ENCODE peak calls at places on chromosomes 16 and 17, in eight cellular contexts. One of them, this sample, is unnamed.

GRCh38 chr17:78117027-78117981 is 11.3 kb downstream of the TMC6 start:
- DNase-seq in OCI-LY7: peak
- DNase-seq in H1: no peak
- DNase-seq in GM23248: no peak
- DNase-seq in mammary epithelial cell: no peak
- DNase-seq in endothelial cell of umbilical vein: no peak
- DNase-seq in neural progenitor cell: peak
- DNase-seq in mesendoderm: no peak
- DNase-seq in this sample: no peak

GRCh38 chr16:1357906-1358566 is 6.3 kb downstream of the GNPTG start:
- DNase-seq in mesendoderm: no peak
- DNase-seq in OCI-LY7: no peak
- DNase-seq in mammary epithelial cell: no peak
- DNase-seq in endothelial cell of umbilical vein: no peak
- DNase-seq in GM23248: peak
- DNase-seq in neural progenitor cell: no peak
- DNase-seq in H1: no peak
- DNase-seq in this sample: no peak

GRCh38 chr16:12439443-12440232 is 364.0 kb downstream of the CPPED1 start:
- DNase-seq in OCI-LY7: no peak
- DNase-seq in H1: no peak
- DNase-seq in mesendoderm: no peak
- DNase-seq in mammary epithelial cell: no peak
- DNase-seq in endothelial cell of umbilical vein: no peak
- DNase-seq in GM23248: no peak
- DNase-seq in neural progenitor cell: no peak
- DNase-seq in this sample: no peak

GRCh38 chr16:4337540-4338088 is 13.5 kb downstream of the PAM16 start:
- DNase-seq in H1: no peak
- DNase-seq in mesendoderm: no peak
- DNase-seq in mammary epithelial cell: no peak
- DNase-seq in neural progenitor cell: no peak
- DNase-seq in GM23248: no peak
- DNase-seq in endothelial cell of umbilical vein: no peak
- DNase-seq in OCI-LY7: no peak
- DNase-seq in this sample: no peak

GRCh38 chr17:65723356-65723928 is 162.0 kb upstream of the AXIN2 start:
- DNase-seq in endothelial cell of umbilical vein: peak
- DNase-seq in GM23248: peak
- DNase-seq in neural progenitor cell: no peak
- DNase-seq in mesendoderm: no peak
- DNase-seq in OCI-LY7: no peak
- DNase-seq in mammary epithelial cell: no peak
- DNase-seq in H1: no peak
- DNase-seq in this sample: peak

GRCh38 chr17:78641666-78642065 is 64.5 kb upstream of the DNAH17 start:
- DNase-seq in GM23248: no peak
- DNase-seq in OCI-LY7: no peak
- DNase-seq in endothelial cell of umbilical vein: no peak
- DNase-seq in mammary epithelial cell: no peak
- DNase-seq in mesendoderm: no peak
- DNase-seq in neural progenitor cell: no peak
- DNase-seq in H1: no peak
- DNase-seq in this sample: no peak

GRCh38 chr17:39213852-39214251 is 11.9 kb downstream of the STAC2 start:
- DNase-seq in OCI-LY7: no peak
- DNase-seq in mammary epithelial cell: peak
- DNase-seq in endothelial cell of umbilical vein: no peak
- DNase-seq in neural progenitor cell: no peak
- DNase-seq in H1: no peak
- DNase-seq in mesendoderm: peak
- DNase-seq in GM23248: peak
- DNase-seq in this sample: peak

GRCh38 chr16:11254913-11255736 is 879 bp downstream of the SOCS1 start:
- DNase-seq in mesendoderm: no peak
- DNase-seq in GM23248: peak
- DNase-seq in H1: no peak
- DNase-seq in neural progenitor cell: peak
- DNase-seq in endothelial cell of umbilical vein: peak
- DNase-seq in mammary epithelial cell: peak
- DNase-seq in OCI-LY7: peak
- DNase-seq in this sample: peak

GRCh38 chr16:71845639-71846431 is at the start of gene ATXN1L:
- DNase-seq in mesendoderm: peak
- DNase-seq in mammary epithelial cell: peak
- DNase-seq in neural progenitor cell: peak
- DNase-seq in endothelial cell of umbilical vein: peak
- DNase-seq in GM23248: peak
- DNase-seq in OCI-LY7: peak
- DNase-seq in H1: peak
- DNase-seq in this sample: peak

GRCh38 chr16:12411521-12411920 is 392.2 kb downstream of the CPPED1 start:
- DNase-seq in H1: no peak
- DNase-seq in mesendoderm: no peak
- DNase-seq in endothelial cell of umbilical vein: no peak
- DNase-seq in GM23248: no peak
- DNase-seq in neural progenitor cell: no peak
- DNase-seq in mammary epithelial cell: no peak
- DNase-seq in OCI-LY7: no peak
- DNase-seq in this sample: no peak

GRCh38 chr16:53822936-53823529 is 119.1 kb downstream of the FTO start:
- DNase-seq in endothelial cell of umbilical vein: peak
- DNase-seq in GM23248: peak
- DNase-seq in OCI-LY7: peak
- DNase-seq in mesendoderm: no peak
- DNase-seq in H1: no peak
- DNase-seq in neural progenitor cell: no peak
- DNase-seq in mammary epithelial cell: peak
- DNase-seq in this sample: peak
- H3K4me2 ChIP-seq in endothelial cell of umbilical vein: no peak
- H3K4me2 ChIP-seq in GM23248: no peak
- H3K4me2 ChIP-seq in OCI-LY7: no peak
- H3K4me2 ChIP-seq in mesendoderm: no peak
- H3K4me2 ChIP-seq in H1: no peak
- H3K4me2 ChIP-seq in neural progenitor cell: no peak
- H3K4me2 ChIP-seq in mammary epithelial cell: no peak
- H3K4me2 ChIP-seq in this sample: no peak

GRCh38 chr17:28385037-28385797 is 13.7 kb downstream of the SARM1 start:
- DNase-seq in endothelial cell of umbilical vein: no peak
- DNase-seq in H1: no peak
- DNase-seq in OCI-LY7: no peak
- DNase-seq in mesendoderm: no peak
- DNase-seq in GM23248: no peak
- DNase-seq in mammary epithelial cell: no peak
- DNase-seq in neural progenitor cell: peak
- DNase-seq in this sample: no peak
- H3K4me2 ChIP-seq in endothelial cell of umbilical vein: peak
- H3K4me2 ChIP-seq in H1: peak
- H3K4me2 ChIP-seq in OCI-LY7: no peak
- H3K4me2 ChIP-seq in mesendoderm: peak
- H3K4me2 ChIP-seq in GM23248: no peak
- H3K4me2 ChIP-seq in mammary epithelial cell: no peak
- H3K4me2 ChIP-seq in neural progenitor cell: peak
- H3K4me2 ChIP-seq in this sample: no peak

DNA sequence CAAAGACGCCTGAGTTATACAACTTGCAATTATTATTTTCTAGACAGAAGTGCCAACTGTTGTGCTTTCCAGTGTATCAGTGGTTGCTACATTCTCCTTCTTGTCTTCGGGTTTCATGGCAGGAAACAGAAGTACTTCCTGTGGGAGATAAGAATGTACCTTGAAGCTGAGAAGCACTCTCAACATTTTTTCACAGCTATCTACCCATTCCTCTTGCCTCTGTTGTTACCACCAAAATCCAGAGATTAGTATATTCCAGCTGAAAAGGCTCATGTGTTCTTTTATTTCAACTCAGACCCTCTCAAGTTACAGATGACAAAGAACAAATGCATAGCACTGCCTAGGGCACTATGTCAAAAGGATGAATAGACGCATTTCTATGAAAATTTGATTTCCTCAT is 4.8 kb upstream of the ADAT1 start:
- DNase-seq in GM23248: no peak
- DNase-seq in OCI-LY7: no peak
- DNase-seq in mesendoderm: no peak
- DNase-seq in H1: no peak
- DNase-seq in endothelial cell of umbilical vein: peak
- DNase-seq in neural progenitor cell: no peak
- DNase-seq in mammary epithelial cell: no peak
- DNase-seq in this sample: peak
- H3K4me2 ChIP-seq in GM23248: no peak
- H3K4me2 ChIP-seq in OCI-LY7: no peak
- H3K4me2 ChIP-seq in mesendoderm: no peak
- H3K4me2 ChIP-seq in H1: no peak
- H3K4me2 ChIP-seq in endothelial cell of umbilical vein: peak
- H3K4me2 ChIP-seq in neural progenitor cell: no peak
- H3K4me2 ChIP-seq in mammary epithelial cell: no peak
- H3K4me2 ChIP-seq in this sample: no peak

DNA sequence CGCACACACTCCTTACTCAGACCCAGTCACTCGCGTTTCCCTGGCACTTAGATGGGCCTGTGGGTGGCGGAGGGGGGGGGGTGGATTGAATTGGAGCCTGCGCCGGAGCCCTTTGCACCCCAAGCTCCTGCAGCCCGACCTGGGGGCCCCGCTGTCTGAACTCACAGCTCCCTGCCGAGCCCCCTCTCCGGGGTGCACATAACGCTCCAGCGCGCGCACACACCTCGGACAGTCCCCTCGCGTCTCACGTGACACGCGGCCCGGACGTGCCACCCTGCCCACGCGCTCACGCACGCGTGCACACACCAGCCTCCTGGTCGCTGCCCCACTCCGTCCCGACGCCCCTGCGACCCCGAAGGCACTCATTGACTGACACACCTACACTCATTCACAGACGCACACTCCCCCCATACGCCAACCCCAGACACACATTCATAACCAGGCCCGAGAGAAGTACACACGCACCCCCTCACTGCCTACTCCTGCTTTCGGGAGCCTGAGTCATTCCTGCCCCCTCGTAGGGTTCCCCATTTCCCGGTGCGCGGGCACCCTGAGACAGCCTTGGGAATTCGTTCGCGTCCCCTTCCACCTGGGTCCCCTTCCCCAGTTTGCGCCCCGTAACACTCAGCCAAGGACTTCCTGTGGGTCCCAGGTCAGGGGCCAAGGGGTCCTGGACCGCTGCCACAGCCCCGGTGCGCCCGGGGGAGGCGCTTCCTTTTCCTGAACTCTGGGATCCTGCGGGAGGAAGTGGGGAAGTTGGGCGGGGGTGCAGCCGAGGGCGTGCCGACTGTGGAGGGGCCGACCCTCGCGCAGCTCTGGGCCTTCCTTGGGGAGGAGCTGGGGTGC is 1.1 kb downstream of the TBKBP1 start:
- DNase-seq in mesendoderm: peak
- DNase-seq in OCI-LY7: peak
- DNase-seq in H1: no peak
- DNase-seq in GM23248: peak
- DNase-seq in endothelial cell of umbilical vein: peak
- DNase-seq in neural progenitor cell: peak
- DNase-seq in mammary epithelial cell: no peak
- DNase-seq in this sample: peak
- H3K4me2 ChIP-seq in mesendoderm: peak
- H3K4me2 ChIP-seq in OCI-LY7: peak
- H3K4me2 ChIP-seq in H1: peak
- H3K4me2 ChIP-seq in GM23248: peak
- H3K4me2 ChIP-seq in endothelial cell of umbilical vein: peak
- H3K4me2 ChIP-seq in neural progenitor cell: peak
- H3K4me2 ChIP-seq in mammary epithelial cell: peak
- H3K4me2 ChIP-seq in this sample: peak

GRCh38 chr16:87461466-87461975 is 31.3 kb downstream of the ZCCHC14 start:
- DNase-seq in mesendoderm: peak
- DNase-seq in mammary epithelial cell: peak
- DNase-seq in OCI-LY7: peak
- DNase-seq in endothelial cell of umbilical vein: peak
- DNase-seq in H1: peak
- DNase-seq in GM23248: peak
- DNase-seq in neural progenitor cell: peak
- DNase-seq in this sample: peak

GRCh38 chr16:87465306-87465705 is 27.5 kb downstream of the ZCCHC14 start:
- DNase-seq in endothelial cell of umbilical vein: peak
- DNase-seq in H1: no peak
- DNase-seq in GM23248: peak
- DNase-seq in neural progenitor cell: no peak
- DNase-seq in mesendoderm: no peak
- DNase-seq in mammary epithelial cell: peak
- DNase-seq in OCI-LY7: no peak
- DNase-seq in this sample: peak

GRCh38 chr16:87466975-87467501 is 25.8 kb downstream of the ZCCHC14 start:
- DNase-seq in mesendoderm: no peak
- DNase-seq in endothelial cell of umbilical vein: no peak
- DNase-seq in H1: no peak
- DNase-seq in OCI-LY7: no peak
- DNase-seq in mammary epithelial cell: no peak
- DNase-seq in neural progenitor cell: no peak
- DNase-seq in GM23248: no peak
- DNase-seq in this sample: no peak

GRCh38 chr16:87464691-87465300 is 28.0 kb downstream of the ZCCHC14 start:
- DNase-seq in mesendoderm: no peak
- DNase-seq in GM23248: peak
- DNase-seq in endothelial cell of umbilical vein: no peak
- DNase-seq in OCI-LY7: no peak
- DNase-seq in neural progenitor cell: no peak
- DNase-seq in mammary epithelial cell: no peak
- DNase-seq in H1: no peak
- DNase-seq in this sample: peak

GRCh38 chr16:87463722-87464690 is 28.8 kb downstream of the ZCCHC14 start:
- DNase-seq in OCI-LY7: peak
- DNase-seq in endothelial cell of umbilical vein: peak
- DNase-seq in GM23248: peak
- DNase-seq in mammary epithelial cell: no peak
- DNase-seq in H1: no peak
- DNase-seq in mesendoderm: no peak
- DNase-seq in neural progenitor cell: no peak
- DNase-seq in this sample: no peak
- H3K4me2 ChIP-seq in OCI-LY7: peak
- H3K4me2 ChIP-seq in endothelial cell of umbilical vein: peak
- H3K4me2 ChIP-seq in GM23248: peak
- H3K4me2 ChIP-seq in mammary epithelial cell: no peak
- H3K4me2 ChIP-seq in H1: no peak
- H3K4me2 ChIP-seq in mesendoderm: no peak
- H3K4me2 ChIP-seq in neural progenitor cell: no peak
- H3K4me2 ChIP-seq in this sample: peak

GRCh38 chr17:58321571-58322525 is 6.7 kb downstream of the TSPOAP1 start:
- DNase-seq in mesendoderm: no peak
- DNase-seq in mammary epithelial cell: no peak
- DNase-seq in H1: no peak
- DNase-seq in GM23248: no peak
- DNase-seq in OCI-LY7: no peak
- DNase-seq in endothelial cell of umbilical vein: no peak
- DNase-seq in neural progenitor cell: no peak
- DNase-seq in this sample: no peak
- H3K4me2 ChIP-seq in mesendoderm: no peak
- H3K4me2 ChIP-seq in mammary epithelial cell: no peak
- H3K4me2 ChIP-seq in H1: no peak
- H3K4me2 ChIP-seq in GM23248: no peak
- H3K4me2 ChIP-seq in OCI-LY7: no peak
- H3K4me2 ChIP-seq in endothelial cell of umbilical vein: no peak
- H3K4me2 ChIP-seq in neural progenitor cell: no peak
- H3K4me2 ChIP-seq in this sample: no peak

This sample was measured in fibroblast of lung.